ENCODE peak calls at places on chromosomes 11 and 22, in six cellular contexts. C is NCI-H69, T is NCI-H1417 treated with DMSO at 0.1 percent for 48 hours, M is amniotic stem cell, Y is transverse colon, G is iPS DF 6.9. K is an unnamed sample.

GRCh38 chr11:128956401-128957203 is 13.9 kb upstream of the TP53AIP1 start:
- DNase-seq in C (peak), T (peak), M (peak), Y (peak), G (peak), K (peak)

GRCh38 chr11:94028436-94028835 is 7.3 kb downstream of the HEPHL1 start:
- DNase-seq in C (no peak), T (no peak), M (peak), Y (no peak), G (no peak), K (no peak)

GRCh38 chr11:125542709-125543108 is 26.6 kb upstream of the EI24 start:
- DNase-seq in C (no peak), T (no peak), M (no peak), Y (no peak), G (no peak), K (no peak)

GRCh38 chr11:110874651-110875050 is 162.4 kb upstream of the ARHGAP20 start:
- DNase-seq in C (no peak), T (no peak), M (no peak), Y (no peak), G (no peak), K (no peak)

GRCh38 chr22:43955883-43956286 is 643 bp downstream of the SAMM50 start:
- DNase-seq in C (peak), T (no peak), M (no peak), Y (no peak), G (no peak), K (no peak)

GRCh38 chr11:69865707-69866106 is 46.5 kb upstream of the FGF3 start:
- DNase-seq in C (no peak), T (no peak), M (no peak), Y (no peak), G (no peak), K (no peak)

GRCh38 chr22:49719046-49719445 is 108.6 kb downstream of the BRD1 start:
- DNase-seq in C (no peak), T (no peak), M (no peak), Y (no peak), G (no peak), K (no peak)

GRCh38 chr22:30267382-30268302 is 991 bp upstream of the OSM start:
- DNase-seq in C (no peak), T (no peak), M (no peak), Y (no peak), G (no peak), K (no peak)

GRCh38 chr11:8744423-8744822 is 61.8 kb downstream of the RPL27A start:
- DNase-seq in C (peak), T (no peak), M (no peak), Y (no peak), G (no peak), K (peak)

GRCh38 chr11:130407978-130408377 is 20.4 kb downstream of the ADAMTS8 start:
- DNase-seq in C (no peak), T (no peak), M (peak), Y (peak), G (no peak), K (no peak)

GRCh38 chr11:57597971-57598830 is 716 bp downstream of the SERPING1 start:
- DNase-seq in C (peak), T (no peak), M (no peak), Y (peak), G (peak), K (no peak)

GRCh38 chr11:63478896-63479295 is 12.1 kb downstream of the PLAAT5 start:
- DNase-seq in C (peak), T (peak), M (peak), Y (peak), G (no peak), K (peak)